ENCODE peak calls at places on chromosome 12, in four cellular contexts. One of them, this sample, is unnamed.
A peak's percentile ranks its signal among the peaks of the same experiment; 100 is the strongest.

GRCh38 chr12:16258963-16259362 is 18.5 kb downstream of the SLC15A5 start:
- DNase-seq in lung: no peak
- DNase-seq in lower leg skin: no peak
- DNase-seq in CD14-positive monocyte: no peak
- DNase-seq in this sample: no peak

GRCh38 chr12:105270671-105271255 is 34.8 kb upstream of the APPL2 start:
- DNase-seq in lung: no peak
- DNase-seq in lower leg skin: no peak
- DNase-seq in CD14-positive monocyte: no peak
- DNase-seq in this sample: no peak

GRCh38 chr12:93632383-93632782 is 44.8 kb upstream of the CRADD start:
- DNase-seq in lung: no peak
- DNase-seq in lower leg skin: no peak
- DNase-seq in CD14-positive monocyte: no peak
- DNase-seq in this sample: no peak

GRCh38 chr12:113227169-113227568 is 5.9 kb downstream of the TPCN1 start:
- DNase-seq in lung: no peak
- DNase-seq in lower leg skin: no peak
- DNase-seq in CD14-positive monocyte: no peak
- DNase-seq in this sample: no peak

GRCh38 chr12:100956311-100956852 is 161.8 kb downstream of the ANO4 start:
- DNase-seq in lung: no peak
- DNase-seq in lower leg skin: no peak
- DNase-seq in CD14-positive monocyte: no peak
- DNase-seq in this sample: no peak

GRCh38 chr12:31589896-31590729 is 823 bp downstream of the DENND5B start:
- DNase-seq in lung: peak; percentile 55
- DNase-seq in lower leg skin: peak; percentile 94
- DNase-seq in CD14-positive monocyte: no peak
- DNase-seq in this sample: peak; percentile 60

GRCh38 chr12:127150028-127150427 is 1116.9 kb upstream of the TMEM132C start:
- DNase-seq in lung: no peak
- DNase-seq in lower leg skin: no peak
- DNase-seq in CD14-positive monocyte: no peak
- DNase-seq in this sample: no peak

GRCh38 chr12:65825573-65826512 is 1.6 kb downstream of the HMGA2 start:
- DNase-seq in lung: no peak
- DNase-seq in lower leg skin: peak; percentile 86
- DNase-seq in CD14-positive monocyte: peak; percentile 46
- DNase-seq in this sample: peak; percentile 39

GRCh38 chr12:112589275-112589674 is 170.5 kb downstream of the PTPN11 start:
- DNase-seq in lung: no peak
- DNase-seq in lower leg skin: peak; percentile 17
- DNase-seq in CD14-positive monocyte: no peak
- DNase-seq in this sample: no peak

GRCh38 chr12:31034372-31034771 is 39.3 kb upstream of the DDX11 start:
- DNase-seq in lung: no peak
- DNase-seq in lower leg skin: peak; percentile 71
- DNase-seq in CD14-positive monocyte: no peak
- DNase-seq in this sample: no peak

GRCh38 chr12:68976304-68976915 is 43.4 kb upstream of the CPM start:
- DNase-seq in lung: no peak
- DNase-seq in lower leg skin: no peak
- DNase-seq in CD14-positive monocyte: no peak
- DNase-seq in this sample: no peak

GRCh38 chr12:76470028-76470939 is 89.3 kb downstream of the OSBPL8 start:
- DNase-seq in lung: no peak
- DNase-seq in lower leg skin: no peak
- DNase-seq in CD14-positive monocyte: no peak
- DNase-seq in this sample: peak; percentile 29

GRCh38 chr12:123388218-123388947 is 4.5 kb downstream of the KMT5A start:
- DNase-seq in lung: peak; percentile 76
- DNase-seq in lower leg skin: peak; percentile 93
- DNase-seq in CD14-positive monocyte: peak; percentile 67
- DNase-seq in this sample: peak; percentile 93

GRCh38 chr12:49507139-49507538 is 31.7 kb upstream of the KCNH3 start:
- DNase-seq in lung: no peak
- DNase-seq in lower leg skin: no peak
- DNase-seq in CD14-positive monocyte: no peak
- DNase-seq in this sample: no peak

GRCh38 chr12:50197297-50197727 is 30.1 kb upstream of the CERS5 start:
- DNase-seq in lung: no peak
- DNase-seq in lower leg skin: no peak
- DNase-seq in CD14-positive monocyte: no peak
- DNase-seq in this sample: no peak

GRCh38 chr12:124396544-124397398 is 101.9 kb downstream of the RFLNA start:
- DNase-seq in lung: no peak
- DNase-seq in lower leg skin: peak; percentile 93
- DNase-seq in CD14-positive monocyte: no peak
- DNase-seq in this sample: no peak

GRCh38 chr12:65818454-65819382 is 5.6 kb upstream of the HMGA2 start:
- DNase-seq in lung: no peak
- DNase-seq in lower leg skin: no peak
- DNase-seq in CD14-positive monocyte: no peak
- DNase-seq in this sample: no peak

GRCh38 chr12:110373962-110374611 is 29.4 kb downstream of the ANAPC7 start:
- DNase-seq in lung: no peak
- DNase-seq in lower leg skin: peak; percentile 77
- DNase-seq in CD14-positive monocyte: no peak
- DNase-seq in this sample: no peak

GRCh38 chr12:115233891-115234543 is 550.0 kb upstream of the TBX3 start:
- DNase-seq in lung: no peak
- DNase-seq in lower leg skin: no peak
- DNase-seq in CD14-positive monocyte: no peak
- DNase-seq in this sample: no peak

GRCh38 chr12:124160102-124160501 is 134.8 kb upstream of the RFLNA start:
- DNase-seq in lung: no peak
- DNase-seq in lower leg skin: no peak
- DNase-seq in CD14-positive monocyte: no peak
- DNase-seq in this sample: no peak

GRCh38 chr12:89962648-89963047 is 254.0 kb upstream of the ATP2B1 start:
- DNase-seq in lung: no peak
- DNase-seq in lower leg skin: no peak
- DNase-seq in CD14-positive monocyte: no peak
- DNase-seq in this sample: no peak

GRCh38 chr12:112855375-112855774 is 51.4 kb upstream of the OAS1 start:
- DNase-seq in lung: no peak
- DNase-seq in lower leg skin: peak; percentile 49
- DNase-seq in CD14-positive monocyte: no peak
- DNase-seq in this sample: no peak

GRCh38 chr12:65857875-65858274 is 33.6 kb downstream of the HMGA2 start:
- DNase-seq in lung: no peak
- DNase-seq in lower leg skin: no peak
- DNase-seq in CD14-positive monocyte: no peak
- DNase-seq in this sample: no peak

GRCh38 chr12:86264451-86265328 is 8.5 kb upstream of the MGAT4C start:
- DNase-seq in lung: peak; percentile 57
- DNase-seq in lower leg skin: peak; percentile 89
- DNase-seq in CD14-positive monocyte: no peak
- DNase-seq in this sample: no peak

GRCh38 chr12:6370994-6371754 is 4.2 kb downstream of the SCNN1A start:
- DNase-seq in lung: peak; percentile 79
- DNase-seq in lower leg skin: no peak
- DNase-seq in CD14-positive monocyte: no peak
- DNase-seq in this sample: no peak

GRCh38 chr12:99495797-99496196 is 151.8 kb upstream of the GARIN6 start:
- DNase-seq in lung: no peak
- DNase-seq in lower leg skin: no peak
- DNase-seq in CD14-positive monocyte: no peak
- DNase-seq in this sample: no peak

GRCh38 chr12:75553398-75553797 is 42.0 kb upstream of the KRR1 start:
- DNase-seq in lung: no peak
- DNase-seq in lower leg skin: no peak
- DNase-seq in CD14-positive monocyte: no peak
- DNase-seq in this sample: no peak

GRCh38 chr12:123532021-123532420 is 1.5 kb downstream of the RILPL1 start:
- DNase-seq in lung: no peak
- DNase-seq in lower leg skin: no peak
- DNase-seq in CD14-positive monocyte: peak; percentile 64
- DNase-seq in this sample: peak; percentile 39

GRCh38 chr12:83210933-83211332 is 524.2 kb downstream of the TMTC2 start:
- DNase-seq in lung: no peak
- DNase-seq in lower leg skin: no peak
- DNase-seq in CD14-positive monocyte: no peak
- DNase-seq in this sample: no peak

GRCh38 chr12:108712925-108713203 is 18.5 kb downstream of the CORO1C start:
- DNase-seq in lung: no peak
- DNase-seq in lower leg skin: no peak
- DNase-seq in CD14-positive monocyte: no peak
- DNase-seq in this sample: no peak

GRCh38 chr12:59067068-59067467 is 146.8 kb upstream of the LRIG3 start:
- DNase-seq in lung: no peak
- DNase-seq in lower leg skin: no peak
- DNase-seq in CD14-positive monocyte: no peak
- DNase-seq in this sample: no peak

GRCh38 chr12:76755829-76756379 is 8.0 kb upstream of the ZDHHC17 start:
- DNase-seq in lung: no peak
- DNase-seq in lower leg skin: no peak
- DNase-seq in CD14-positive monocyte: no peak
- DNase-seq in this sample: no peak

GRCh38 chr12:92673756-92674155 is 29.0 kb upstream of the PLEKHG7 start:
- DNase-seq in lung: no peak
- DNase-seq in lower leg skin: no peak
- DNase-seq in CD14-positive monocyte: no peak
- DNase-seq in this sample: peak; percentile 18

GRCh38 chr12:106247731-106248176 is at the start of gene CKAP4:
- DNase-seq in lung: peak; percentile 73
- DNase-seq in lower leg skin: peak; percentile 94
- DNase-seq in CD14-positive monocyte: peak; percentile 59
- DNase-seq in this sample: peak; percentile 83

GRCh38 chr12:100988278-100988625 is 193.7 kb downstream of the ANO4 start:
- DNase-seq in lung: no peak
- DNase-seq in lower leg skin: no peak
- DNase-seq in CD14-positive monocyte: no peak
- DNase-seq in this sample: no peak

GRCh38 chr12:80186727-80187217 is 87.4 kb downstream of the OTOGL start:
- DNase-seq in lung: peak; percentile 48
- DNase-seq in lower leg skin: no peak
- DNase-seq in CD14-positive monocyte: no peak
- DNase-seq in this sample: peak; percentile 31

GRCh38 chr12:56897844-56898341 is 36.3 kb downstream of the SDR9C7 start:
- DNase-seq in lung: no peak
- DNase-seq in lower leg skin: no peak
- DNase-seq in CD14-positive monocyte: no peak
- DNase-seq in this sample: no peak

GRCh38 chr12:56896082-56896481 is 38.1 kb downstream of the SDR9C7 start:
- DNase-seq in lung: no peak
- DNase-seq in lower leg skin: no peak
- DNase-seq in CD14-positive monocyte: no peak
- DNase-seq in this sample: no peak

GRCh38 chr12:56900583-56900982 is 33.6 kb downstream of the SDR9C7 start:
- DNase-seq in lung: no peak
- DNase-seq in lower leg skin: no peak
- DNase-seq in CD14-positive monocyte: no peak
- DNase-seq in this sample: no peak

GRCh38 chr12:56894698-56895368 is 39.4 kb downstream of the SDR9C7 start:
- DNase-seq in lung: no peak
- DNase-seq in lower leg skin: no peak
- DNase-seq in CD14-positive monocyte: no peak
- DNase-seq in this sample: no peak

DNA sequence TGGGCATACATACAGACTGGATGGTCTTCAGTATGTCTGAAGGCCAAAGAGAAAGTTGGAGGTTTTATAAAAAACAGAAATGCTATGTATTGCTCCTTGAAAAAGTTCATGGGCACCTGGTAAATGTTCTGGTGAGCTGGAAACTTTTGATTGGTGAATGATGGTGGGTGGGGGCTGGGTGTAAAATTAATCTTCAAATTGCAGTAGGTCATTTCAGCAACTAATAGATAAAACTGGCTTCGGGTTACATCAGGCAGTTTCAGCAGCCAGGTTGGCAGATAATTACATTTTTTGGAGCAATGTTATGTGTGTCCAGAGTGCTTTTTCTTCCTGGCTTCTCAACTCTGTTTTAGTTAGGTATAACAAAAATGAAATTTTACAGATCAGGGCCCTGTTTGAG is 35.3 kb downstream of the SDR9C7 start:
- DNase-seq in lung: no peak
- DNase-seq in lower leg skin: no peak
- DNase-seq in CD14-positive monocyte: no peak
- DNase-seq in this sample: no peak
- TF ChIP-seq CTCF in lung: no peak
- TF ChIP-seq CTCF in lower leg skin: no peak
- TF ChIP-seq CTCF in CD14-positive monocyte: no peak
- TF ChIP-seq CTCF in this sample: no peak

GRCh38 chr12:10140001-10140400 is 10.0 kb upstream of the CLEC7A start:
- DNase-seq in lung: peak; percentile 45
- DNase-seq in lower leg skin: no peak
- DNase-seq in CD14-positive monocyte: peak; percentile 57
- DNase-seq in this sample: peak; percentile 35
- TF ChIP-seq CTCF in lung: peak; percentile 70
- TF ChIP-seq CTCF in lower leg skin: peak; percentile 21
- TF ChIP-seq CTCF in CD14-positive monocyte: peak; percentile 82
- TF ChIP-seq CTCF in this sample: peak; percentile 38

DNA sequence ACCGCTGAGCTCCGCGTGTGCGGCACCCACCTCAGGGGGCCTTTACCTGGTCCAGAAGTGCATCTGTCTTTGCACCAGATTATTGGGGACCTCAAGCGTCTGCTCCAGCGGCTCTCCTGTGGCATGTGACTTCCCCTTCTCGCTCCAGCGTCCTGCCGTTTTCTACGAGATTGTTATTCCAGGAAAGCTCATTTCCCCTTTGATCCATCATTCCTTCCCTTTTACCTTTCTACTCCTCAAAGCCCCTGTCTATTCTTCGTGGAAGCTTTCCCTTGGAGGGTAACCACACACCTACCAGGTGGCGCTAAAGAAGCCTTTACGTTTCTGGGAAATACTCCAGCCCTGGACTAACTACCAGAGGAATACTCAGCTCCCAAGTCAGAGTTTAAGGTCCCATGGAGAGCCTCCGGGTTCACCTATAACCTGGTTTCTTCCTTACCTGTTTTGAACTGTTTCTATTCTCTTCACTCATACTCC is 1.5 kb downstream of the FKBP4 start:
- DNase-seq in lung: no peak
- DNase-seq in lower leg skin: no peak
- DNase-seq in CD14-positive monocyte: no peak
- DNase-seq in this sample: no peak
- TF ChIP-seq CTCF in lung: no peak
- TF ChIP-seq CTCF in lower leg skin: no peak
- TF ChIP-seq CTCF in CD14-positive monocyte: no peak
- TF ChIP-seq CTCF in this sample: peak; percentile 5

DNA sequence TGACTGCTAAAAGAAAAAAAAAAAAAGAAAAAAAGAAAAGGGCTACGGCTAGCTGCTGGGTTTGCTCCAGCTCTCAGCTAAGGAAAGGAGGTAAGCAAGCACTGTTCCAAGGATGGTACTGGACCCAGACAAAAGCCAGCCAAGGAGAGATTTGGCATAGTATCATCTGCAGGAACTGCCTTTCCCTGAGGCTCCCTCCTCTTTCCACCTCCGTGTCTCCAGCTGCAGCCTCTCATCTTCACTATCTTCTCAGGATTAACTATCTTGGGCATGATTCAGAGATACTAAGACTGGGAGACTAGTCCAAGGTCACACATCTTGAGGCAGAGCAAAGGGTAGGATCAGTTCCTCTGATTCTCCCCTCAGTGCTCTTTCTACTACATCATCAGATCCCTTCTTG is 6.0 kb downstream of the KITLG start:
- DNase-seq in lung: no peak
- DNase-seq in lower leg skin: no peak
- DNase-seq in CD14-positive monocyte: no peak
- DNase-seq in this sample: no peak
- TF ChIP-seq CTCF in lung: no peak
- TF ChIP-seq CTCF in lower leg skin: no peak
- TF ChIP-seq CTCF in CD14-positive monocyte: no peak
- TF ChIP-seq CTCF in this sample: no peak

This sample was measured in GM10248.